ENCODE peak calls at places on chromosomes 6 and 20, in five cellular contexts. U is GM12878, N is transverse colon, Q is HCT116, D is upper lobe of left lung. E is an unnamed sample.

GRCh38 chr20:34927736-34928135 is 27.9 kb downstream of the GSS start:
- DNase-seq in U (no peak), N (no peak), Q (no peak), D (no peak), E (no peak)

GRCh38 chr6:89667872-89668556 is 29.5 kb upstream of the LYRM2 start:
- DNase-seq in U (no peak), N (no peak), Q (no peak), D (no peak), E (no peak)

GRCh38 chr20:59124326-59125029 is 39.1 kb upstream of the ZNF831 start:
- DNase-seq in U (no peak), N (no peak), Q (no peak), D (no peak), E (no peak)

GRCh38 chr6:144217797-144218196 is 67.3 kb upstream of the UTRN start:
- DNase-seq in U (no peak), N (no peak), Q (no peak), D (no peak), E (no peak)

GRCh38 chr6:108960601-108961000 is 112.4 kb downstream of the ARMC2 start:
- DNase-seq in U (no peak), N (no peak), Q (no peak), D (no peak), E (no peak)

GRCh38 chr6:159729598-159729997 is 2.3 kb downstream of the WTAP start:
- DNase-seq in U (peak), N (no peak), Q (no peak), D (no peak), E (no peak)

GRCh38 chr6:53858196-53858595 is 63.4 kb downstream of the LRRC1 start:
- DNase-seq in U (no peak), N (no peak), Q (no peak), D (no peak), E (no peak)

GRCh38 chr6:104305206-104305605 is 554.5 kb downstream of the HACE1 start:
- DNase-seq in U (no peak), N (no peak), Q (no peak), D (no peak), E (no peak)

GRCh38 chr20:25223179-25223661 is 24.7 kb upstream of the PYGB start:
- DNase-seq in U (no peak), N (peak), Q (peak), D (peak), E (no peak)

GRCh38 chr6:143598466-143599080 is 79.2 kb upstream of the PHACTR2 start:
- DNase-seq in U (no peak), N (no peak), Q (no peak), D (no peak), E (no peak)

GRCh38 chr20:64206619-64207018 is 42.4 kb downstream of the MYT1 start:
- DNase-seq in U (no peak), N (no peak), Q (no peak), D (no peak), E (no peak)

DNA sequence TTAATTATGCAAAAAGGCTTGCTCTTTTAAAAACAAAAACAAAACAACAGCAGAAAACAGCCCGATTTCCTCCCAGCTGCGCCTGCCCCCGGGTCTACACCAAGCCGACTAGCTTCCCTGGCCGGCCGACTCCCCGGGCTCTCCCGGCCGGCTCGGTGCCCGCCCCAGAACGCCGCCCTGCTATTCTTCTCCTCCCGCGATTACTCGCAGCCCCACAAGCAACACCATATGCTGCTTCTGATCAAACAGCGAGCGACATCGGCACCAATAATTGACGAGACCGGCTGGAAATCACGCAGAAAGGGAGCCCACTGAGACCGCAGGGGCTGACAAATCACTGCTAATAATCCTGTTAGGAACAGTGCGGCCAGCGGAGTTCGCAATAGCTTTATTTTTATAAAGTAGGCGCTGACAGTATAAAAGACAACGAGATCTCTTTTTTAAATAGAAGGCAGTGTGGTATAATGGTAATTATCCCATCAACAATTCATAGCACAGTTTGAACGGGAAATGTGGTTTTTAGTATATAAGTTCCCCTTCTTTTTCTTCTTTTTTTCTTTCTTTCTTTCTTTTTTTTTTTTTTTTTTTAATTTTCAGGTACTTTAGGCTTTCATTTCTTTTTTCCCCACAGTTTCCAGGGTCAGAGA is 3.3 kb downstream of the SIM1 start:
- DNase-seq in U (no peak), N (no peak), Q (no peak), D (peak), E (no peak)
- TF ChIP-seq POLR2AphosphoS5 in U (no peak), N (no peak), Q (no peak), D (no peak), E (no peak)

DNA sequence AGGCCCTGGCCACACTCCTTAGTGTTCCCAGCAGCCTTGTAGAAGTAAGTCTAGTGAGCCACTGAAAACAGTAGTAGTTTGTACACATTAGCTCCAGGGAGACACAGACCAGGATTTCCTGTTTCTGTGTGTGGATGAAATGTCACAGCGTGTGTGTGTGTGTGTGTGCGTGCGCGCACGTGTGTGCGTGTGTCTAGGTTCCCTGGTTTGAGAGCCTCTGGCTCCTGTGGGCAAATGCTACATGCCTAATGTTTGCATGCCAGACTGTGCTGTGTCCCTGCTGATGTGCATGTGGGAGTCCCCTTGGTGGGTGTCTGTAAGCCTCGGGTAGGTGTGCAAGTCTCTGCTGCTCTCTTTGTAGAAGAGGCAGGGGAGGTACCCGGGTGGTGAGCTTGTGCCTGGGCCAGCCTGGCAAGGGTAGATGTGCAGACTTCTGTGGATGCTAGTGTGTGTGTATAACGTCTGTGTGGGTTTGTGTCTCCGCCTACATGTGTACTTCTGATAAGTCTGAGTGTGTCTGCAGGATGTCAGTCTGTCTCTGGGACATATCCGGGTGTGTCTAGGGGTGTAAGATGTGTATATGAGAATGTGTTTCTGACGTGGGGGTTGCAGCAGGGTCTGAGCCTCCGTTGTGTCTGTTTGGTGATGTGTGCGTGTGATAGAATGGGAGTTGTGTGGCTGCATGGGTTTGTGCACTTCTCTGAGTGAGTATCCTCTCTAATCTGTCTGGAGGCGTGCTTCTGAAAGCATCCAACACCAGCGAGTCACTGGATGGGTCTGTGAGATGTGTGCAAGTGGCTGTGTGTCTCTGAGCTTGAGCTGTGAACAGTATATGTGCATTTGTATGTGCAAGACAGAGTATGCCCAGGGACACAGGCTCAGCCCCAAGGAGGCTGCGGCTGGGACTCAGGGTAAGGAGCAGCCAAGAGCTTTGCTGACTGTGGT is 19.0 kb upstream of the TLDC2 start:
- DNase-seq in U (no peak), N (no peak), Q (no peak), D (no peak), E (no peak)
- TF ChIP-seq POLR2AphosphoS5 in U (no peak), N (no peak), Q (no peak), D (peak), E (no peak)

DNA sequence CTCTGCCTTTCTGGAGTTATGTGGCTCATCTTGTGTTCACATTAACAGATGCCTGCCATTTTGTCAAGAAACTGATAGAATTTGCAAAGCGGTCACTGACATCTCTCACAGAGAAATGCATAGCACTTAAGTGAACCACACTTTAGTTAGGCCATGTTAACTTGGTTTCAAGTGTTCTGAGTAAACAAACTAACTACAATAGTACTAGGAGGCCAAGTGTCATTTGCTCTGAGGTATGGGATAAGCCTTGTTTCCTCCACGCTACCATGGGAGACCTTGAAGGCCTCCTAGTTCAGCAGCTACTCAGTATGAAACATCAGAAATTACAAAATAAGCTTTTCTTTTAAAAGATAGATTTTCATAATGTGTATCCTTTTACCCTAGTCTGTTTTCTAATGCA is 143.5 kb upstream of the MARCKS start:
- DNase-seq in U (no peak), N (no peak), Q (no peak), D (no peak), E (no peak)
- TF ChIP-seq POLR2AphosphoS5 in U (no peak), N (no peak), Q (no peak), D (no peak), E (no peak)

GRCh38 chr6:102223942-102224341 is 830.4 kb downstream of the GRIK2 start:
- DNase-seq in U (no peak), N (no peak), Q (no peak), D (no peak), E (no peak)
- TF ChIP-seq POLR2AphosphoS5 in U (no peak), N (no peak), Q (no peak), D (no peak), E (no peak)

DNA sequence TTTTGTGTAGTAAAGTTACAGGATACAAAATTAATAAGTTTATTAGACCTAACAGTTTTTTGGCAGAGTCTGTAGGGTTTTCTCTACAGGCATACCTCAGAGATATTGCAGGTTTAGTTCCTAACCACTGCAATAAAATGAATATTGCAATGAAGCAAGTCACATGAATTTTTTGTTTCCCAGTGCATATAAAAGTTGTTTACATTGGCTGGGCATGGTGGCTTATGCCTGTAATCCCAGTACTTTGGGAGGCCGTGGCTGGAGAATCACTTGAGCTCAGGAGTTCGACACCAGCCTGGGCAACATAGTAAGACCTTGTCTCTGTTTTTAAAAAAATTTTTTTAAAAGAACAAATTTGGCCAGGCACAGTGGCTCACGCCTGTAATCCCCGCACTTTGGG is 16.0 kb downstream of the C6orf52 start:
- DNase-seq in U (no peak), N (no peak), Q (no peak), D (no peak), E (no peak)
- TF ChIP-seq POLR2AphosphoS5 in U (no peak), N (no peak), Q (no peak), D (no peak), E (no peak)

DNA sequence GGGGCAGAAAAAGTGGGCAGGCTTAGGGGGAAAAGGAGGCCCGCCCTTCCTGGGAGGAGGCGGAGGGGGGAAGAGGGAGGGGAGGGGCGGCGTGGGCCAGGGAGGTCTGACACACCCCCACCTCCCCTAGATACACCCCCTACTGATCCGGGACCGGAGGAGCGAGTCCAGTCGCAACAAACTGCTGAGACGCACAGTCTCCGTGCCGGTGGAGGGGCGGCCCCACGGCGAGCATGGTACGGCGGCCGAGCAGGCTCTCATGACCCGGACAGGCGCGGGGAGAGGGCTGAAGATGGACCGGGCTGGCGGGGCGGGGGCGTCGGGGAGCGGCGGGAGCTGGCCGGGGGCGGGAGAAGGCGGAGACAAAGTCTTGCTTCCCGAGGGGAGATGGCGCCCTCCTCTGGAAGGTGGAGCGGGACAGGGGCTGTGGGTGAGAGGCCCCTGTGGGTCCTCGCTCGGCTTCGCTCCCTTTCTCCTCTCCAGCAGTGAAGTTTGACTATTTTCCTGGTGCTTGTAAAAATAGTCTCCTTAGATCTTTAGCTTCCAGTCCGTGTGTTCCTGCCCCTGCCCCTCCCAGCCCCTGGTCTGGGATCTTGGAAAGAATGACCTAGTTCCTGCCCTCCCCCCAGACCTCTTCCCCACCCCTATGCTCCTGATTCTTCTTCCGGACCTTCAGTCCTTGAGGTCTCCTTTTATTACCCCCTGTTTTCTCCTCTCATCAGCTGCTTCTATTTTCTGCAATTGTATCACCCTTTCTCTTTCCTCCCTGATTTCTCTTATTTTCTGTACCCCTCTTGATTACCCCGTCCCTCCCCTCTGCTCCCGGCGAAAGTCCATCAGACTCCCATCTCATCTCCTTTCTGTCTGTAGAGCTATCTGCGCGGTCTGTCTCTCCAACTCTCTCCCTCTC is 6.1 kb downstream of the SYNGAP1 start:
- DNase-seq in U (no peak), N (peak), Q (peak), D (peak), E (no peak)
- TF ChIP-seq POLR2AphosphoS5 in U (peak), N (peak), Q (peak), D (peak), E (peak)

GRCh38 chr20:15005300-15005986 is 668.0 kb upstream of the FLRT3 start:
- DNase-seq in U (no peak), N (no peak), Q (no peak), D (no peak), E (no peak)
- TF ChIP-seq POLR2AphosphoS5 in U (no peak), N (no peak), Q (no peak), D (peak), E (no peak)

DNA sequence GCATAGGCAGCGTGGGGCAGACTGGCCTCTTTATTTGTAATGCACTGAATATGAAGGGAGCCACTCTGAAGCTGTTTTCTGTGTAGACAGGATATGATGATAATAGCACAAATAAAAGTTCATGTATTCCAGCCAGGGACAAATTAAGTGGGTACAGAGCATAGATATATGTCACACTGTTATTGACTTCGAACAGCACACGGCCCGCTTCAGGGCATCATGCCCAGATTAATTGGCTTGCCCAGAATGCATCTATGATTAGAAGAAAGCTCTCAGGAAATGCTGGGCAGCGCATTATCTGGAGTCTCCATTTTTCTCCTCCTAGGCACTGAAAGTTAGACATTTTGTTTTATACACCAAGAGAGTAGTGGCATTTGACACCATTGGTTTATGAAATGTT is 26.3 kb upstream of the SASH1 start:
- DNase-seq in U (no peak), N (no peak), Q (no peak), D (no peak), E (no peak)
- TF ChIP-seq POLR2AphosphoS5 in U (no peak), N (no peak), Q (no peak), D (no peak), E (no peak)